ENCODE peak calls at places on chromosomes 13 and 19, in nine cellular contexts. T is iPS-NIHi11; M is stimulated activated CD4-positive, alpha-beta T cell treated with anti-CD3 and anti-CD28 coated beads, Interleukin-12 subunit alpha, Interleukin-12 subunit beta, amount 100 ng/mL, for 4 hours; B is DMS53; V is caudate nucleus; H is naive thymus-derived CD8-positive, alpha-beta T cell; P is CD4-positive, alpha-beta T cell; Z is NCI-H1436; A is GM23248. D is an unnamed sample.

GRCh38 chr19:41309225-41310030 is 544 bp upstream of the CCDC97 start:
- DNase-seq in T (no peak), M (no peak), B (peak), V (no peak), H (no peak), P (no peak), Z (no peak), A (peak), D (peak)

GRCh38 chr19:5090780-5091575 is 122.1 kb downstream of the KDM4B start:
- DNase-seq in T (no peak), M (no peak), B (no peak), V (peak), H (no peak), P (no peak), Z (peak), A (peak), D (peak)

GRCh38 chr13:87331178-87331577 is 340.0 kb upstream of the SLITRK5 start:
- DNase-seq in T (peak), M (no peak), B (no peak), V (no peak), H (no peak), P (no peak), Z (no peak), A (no peak), D (peak)

GRCh38 chr13:67383358-67383757 is 153.2 kb upstream of the PCDH9 start:
- DNase-seq in T (no peak), M (no peak), B (peak), V (no peak), H (no peak), P (no peak), Z (no peak), A (no peak), D (peak)

GRCh38 chr19:54162241-54162805 is 2.8 kb upstream of the LENG1 start:
- DNase-seq in T (peak), M (peak), B (peak), V (no peak), H (peak), P (peak), Z (peak), A (peak), D (peak)

GRCh38 chr13:74134777-74135305 is 637 bp upstream of the KLF12 start:
- DNase-seq in T (peak), M (peak), B (peak), V (no peak), H (peak), P (peak), Z (peak), A (peak), D (peak)

GRCh38 chr13:19984430-19985218 is 26.1 kb downstream of the ZMYM2 start:
- DNase-seq in T (peak), M (no peak), B (peak), V (no peak), H (no peak), P (no peak), Z (no peak), A (peak), D (peak)

GRCh38 chr13:100423375-100423774 is 165.2 kb downstream of the GGACT start:
- DNase-seq in T (no peak), M (no peak), B (no peak), V (no peak), H (no peak), P (no peak), Z (no peak), A (peak), D (no peak)

GRCh38 chr13:54184576-54184975 is 1156.0 kb downstream of the OLFM4 start:
- DNase-seq in T (no peak), M (no peak), B (no peak), V (no peak), H (no peak), P (no peak), Z (no peak), A (no peak), D (peak)

GRCh38 chr13:30341815-30342570 is 34.6 kb upstream of the KATNAL1 start:
- DNase-seq in T (peak), M (no peak), B (no peak), V (no peak), H (no peak), P (no peak), Z (no peak), A (peak), D (no peak)

GRCh38 chr19:44696939-44697669 is 1.8 kb upstream of the CEACAM16 start:
- DNase-seq in T (no peak), M (no peak), B (peak), V (no peak), H (no peak), P (no peak), Z (no peak), A (no peak), D (peak)